ENCODE peak calls at places on chromosomes 16 and 17, in seven cellular contexts. Z is GM13976, N is fibroblast of lung, T is body of pancreas, F is mucosa of descending colon, J is AG04450, X is nephron progenitor cell. P is an unnamed sample.
A peak's percentile ranks its signal among the peaks of the same experiment; 100 is the strongest.

GRCh38 chr17:39822051-39822450 is 42.1 kb downstream of the IKZF3 start:
- DNase-seq in Z (no peak), N (no peak), T (no peak), F (no peak), J (no peak), X (no peak), P (no peak)

GRCh38 chr16:12341966-12342365 is 365.4 kb downstream of the SNX29 start:
- DNase-seq in Z (no peak), N (no peak), T (no peak), F (no peak), J (no peak), X (no peak), P (no peak)

GRCh38 chr16:30884760-30885159 is 9.1 kb downstream of the BCL7C start:
- DNase-seq in Z (peak; percentile 67), N (no peak), T (no peak), F (no peak), J (no peak), X (no peak), P (peak; percentile 58)

GRCh38 chr16:70402916-70403659 is 35.8 kb downstream of the ST3GAL2 start:
- DNase-seq in Z (no peak), N (peak; percentile 9), T (no peak), F (no peak), J (no peak), X (no peak), P (no peak)

GRCh38 chr17:72116692-72117469 is 3.9 kb upstream of the SOX9 start:
- DNase-seq in Z (peak; percentile 35), N (peak; percentile 64), T (peak; percentile 35), F (peak; percentile 35), J (no peak), X (no peak), P (no peak)

GRCh38 chr17:58402679-58403078 is 14.7 kb downstream of the RNF43 start:
- DNase-seq in Z (no peak), N (peak; percentile 81), T (no peak), F (no peak), J (no peak), X (no peak), P (no peak)

GRCh38 chr17:36937961-36938565 is 788 bp downstream of the LHX1 start:
- DNase-seq in Z (peak; percentile 65), N (peak; percentile 41), T (no peak), F (no peak), J (no peak), X (peak; percentile 64), P (peak; percentile 76)

GRCh38 chr16:81497690-81498089 is 53.1 kb downstream of the CMIP start:
- DNase-seq in Z (peak; percentile 77), N (no peak), T (no peak), F (no peak), J (no peak), X (no peak), P (peak; percentile 54)

GRCh38 chr16:53465606-53466290 is 31.5 kb downstream of the RBL2 start:
- DNase-seq in Z (no peak), N (peak; percentile 82), T (peak; percentile 47), F (no peak), J (peak; percentile 51), X (no peak), P (no peak)

GRCh38 chr17:16818340-16818739 is 128.3 kb downstream of the CCDC144A start:
- DNase-seq in Z (no peak), N (no peak), T (no peak), F (no peak), J (no peak), X (no peak), P (no peak)

GRCh38 chr16:2455081-2455845 is 4.6 kb upstream of the TEDC2 start:
- DNase-seq in Z (no peak), N (no peak), T (no peak), F (no peak), J (no peak), X (no peak), P (no peak)

GRCh38 chr17:50205931-50206505 is 4.6 kb upstream of the COL1A1 start:
- DNase-seq in Z (no peak), N (no peak), T (no peak), F (no peak), J (no peak), X (no peak), P (no peak)

GRCh38 chr17:5282639-5283217 is 644 bp downstream of the RABEP1 start:
- DNase-seq in Z (no peak), N (peak; percentile 20), T (peak; percentile 17), F (peak; percentile 29), J (no peak), X (no peak), P (no peak)

GRCh38 chr16:87316450-87316922 is 706 bp downstream of the C16orf95 start:
- DNase-seq in Z (no peak), N (no peak), T (no peak), F (no peak), J (no peak), X (no peak), P (no peak)

GRCh38 chr16:15961060-15961511 is 11.7 kb downstream of the ABCC1 start:
- DNase-seq in Z (peak; percentile 77), N (peak; percentile 85), T (no peak), F (peak; percentile 18), J (no peak), X (no peak), P (peak; percentile 78)

GRCh38 chr16:27340654-27341053 is 26.9 kb downstream of the IL4R start:
- DNase-seq in Z (no peak), N (no peak), T (no peak), F (no peak), J (no peak), X (no peak), P (no peak)

GRCh38 chr16:88638323-88639230 is at the start of gene IL17C:
- DNase-seq in Z (no peak), N (no peak), T (peak; percentile 88), F (peak; percentile 83), J (no peak), X (no peak), P (no peak)

GRCh38 chr17:82915697-82916027 is 75.8 kb upstream of the ZNF750 start:
- DNase-seq in Z (no peak), N (no peak), T (no peak), F (no peak), J (no peak), X (no peak), P (no peak)

DNA sequence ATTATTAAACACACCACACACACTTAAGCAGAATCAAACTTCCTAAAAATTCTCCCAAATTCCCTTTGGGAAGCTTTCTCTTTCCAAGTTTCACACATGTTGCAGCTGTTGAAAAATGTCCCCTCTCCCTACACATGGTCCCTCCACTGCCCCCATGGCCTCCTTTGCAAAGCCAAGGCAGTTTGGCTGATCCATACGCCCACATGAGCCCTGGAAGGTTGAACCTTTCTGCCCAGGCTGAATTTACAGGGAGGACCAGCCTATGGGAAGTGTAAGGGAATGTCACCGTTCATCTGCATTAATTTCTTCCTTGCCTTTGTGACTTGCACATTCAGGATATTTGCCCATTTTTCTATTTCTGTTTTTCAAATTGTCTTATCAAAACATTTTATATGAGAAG is 31.1 kb upstream of the SHISA6 start:
- DNase-seq in Z (no peak), N (no peak), T (no peak), F (no peak), J (no peak), X (no peak), P (no peak)
- TF ChIP-seq CTCF in Z (no peak), N (no peak), T (no peak), F (no peak), J (no peak), X (no peak), P (no peak)

GRCh38 chr16:78596348-78596995 is 497.0 kb downstream of the WWOX start:
- DNase-seq in Z (no peak), N (no peak), T (no peak), F (no peak), J (no peak), X (no peak), P (no peak)

GRCh38 chr16:78589331-78589730 is 489.9 kb downstream of the WWOX start:
- DNase-seq in Z (no peak), N (no peak), T (no peak), F (no peak), J (no peak), X (no peak), P (no peak)

GRCh38 chr16:78593352-78593751 is 493.9 kb downstream of the WWOX start:
- DNase-seq in Z (no peak), N (no peak), T (no peak), F (no peak), J (no peak), X (peak; percentile 8), P (no peak)

GRCh38 chr16:78594191-78594590 is 494.7 kb downstream of the WWOX start:
- DNase-seq in Z (no peak), N (no peak), T (no peak), F (no peak), J (no peak), X (no peak), P (no peak)

GRCh38 chr16:78591682-78592103 is 492.2 kb downstream of the WWOX start:
- DNase-seq in Z (no peak), N (no peak), T (no peak), F (no peak), J (no peak), X (no peak), P (no peak)
- TF ChIP-seq CTCF in Z (no peak), N (no peak), T (no peak), F (no peak), J (no peak), X (no peak), P (no peak)

GRCh38 chr17:63096426-63096825 is 130.4 kb downstream of the TANC2 start:
- DNase-seq in Z (no peak), N (peak; percentile 85), T (no peak), F (no peak), J (peak; percentile 51), X (no peak), P (no peak)

GRCh38 chr17:63106050-63106449 is 140.0 kb downstream of the TANC2 start:
- DNase-seq in Z (no peak), N (no peak), T (no peak), F (no peak), J (no peak), X (no peak), P (no peak)

GRCh38 chr17:63099420-63099819 is 133.4 kb downstream of the TANC2 start:
- DNase-seq in Z (no peak), N (no peak), T (no peak), F (no peak), J (no peak), X (no peak), P (no peak)

DNA sequence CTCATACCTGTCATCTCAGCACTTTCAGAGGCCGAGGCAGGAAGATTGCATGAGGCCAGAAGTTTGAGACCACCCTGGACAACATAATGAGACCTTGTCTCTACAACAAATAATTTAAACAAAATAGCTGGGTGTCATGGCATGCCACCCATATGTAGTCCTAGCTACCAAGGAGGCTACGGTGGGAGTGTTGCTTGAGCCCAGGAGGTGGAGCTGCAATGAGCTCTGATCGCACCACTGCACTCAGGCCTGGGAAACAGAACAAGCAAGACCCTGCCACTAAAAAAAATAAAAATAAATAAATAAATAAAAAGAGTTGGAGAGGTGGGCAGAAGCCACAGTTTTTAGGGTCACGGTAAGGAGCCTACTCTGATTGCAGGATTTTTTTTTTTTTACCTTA is 136.0 kb downstream of the TANC2 start:
- DNase-seq in Z (no peak), N (no peak), T (no peak), F (no peak), J (no peak), X (no peak), P (no peak)
- TF ChIP-seq CTCF in Z (no peak), N (no peak), T (no peak), F (no peak), J (no peak), X (no peak), P (no peak)

DNA sequence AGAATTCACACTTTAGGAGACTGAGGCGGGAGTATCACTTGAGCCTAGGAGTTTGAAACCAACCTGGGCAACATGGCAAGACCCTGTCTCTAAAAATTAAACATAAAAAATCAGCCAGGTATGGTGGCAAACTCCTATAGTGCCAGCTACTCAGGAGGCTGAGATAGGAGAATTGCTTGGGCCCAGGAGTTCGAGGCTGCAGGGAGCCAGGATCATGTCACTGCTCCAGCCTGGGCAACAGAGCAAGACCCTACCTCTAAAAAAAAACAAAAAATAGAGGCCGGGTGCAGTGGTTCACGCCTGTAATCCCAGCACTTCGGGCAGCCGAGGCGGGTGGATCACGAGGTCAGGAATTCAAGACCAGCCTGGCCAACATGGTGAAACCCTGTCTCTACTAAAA is 8.9 kb upstream of the GPT2 start:
- DNase-seq in Z (no peak), N (no peak), T (no peak), F (no peak), J (no peak), X (no peak), P (no peak)
- TF ChIP-seq CTCF in Z (no peak), N (no peak), T (no peak), F (no peak), J (no peak), X (no peak), P (no peak)

P was measured in GM20000.